ENCODE peak calls at places on chromosomes 13 and 19, in ten cellular contexts. A, D, W, O, Z, U, H, E, V and B are unnamed samples.

GRCh38 chr13:50483416-50483815 is 360.1 kb downstream of the DLEU7 start:
- DNase-seq in E (no peak), U (no peak), O (no peak), H (no peak), D (no peak), Z (no peak), A (no peak), W (no peak), V (no peak), B (no peak)

GRCh38 chr19:32675720-32676185 is at the start of gene RGS9BP:
- DNase-seq in E (peak; percentile 38), V (peak; percentile 63), W (no peak), H (peak; percentile 24), O (peak; percentile 69), D (peak; percentile 93), A (peak; percentile 59), Z (peak; percentile 72), U (peak; percentile 72), B (peak; percentile 70)

GRCh38 chr19:33193864-33194362 is at the start of gene LRP3:
- DNase-seq in E (no peak), O (peak; percentile 39), V (no peak), A (peak; percentile 11), U (no peak), Z (peak; percentile 84), D (peak; percentile 78), H (peak; percentile 18), W (no peak), B (no peak)

GRCh38 chr13:102779426-102780159 is 6.0 kb upstream of the TEX30 start:
- DNase-seq in D (no peak), A (no peak), U (peak; percentile 11), Z (no peak), W (no peak), V (peak; percentile 19), E (peak; percentile 80), H (no peak), O (no peak), B (peak; percentile 95)

GRCh38 chr13:27595055-27595811 is 25.1 kb downstream of the LNX2 start:
- DNase-seq in H (no peak), V (no peak), U (no peak), A (no peak), O (no peak), W (no peak), E (no peak), Z (no peak), D (no peak), B (no peak)

GRCh38 chr19:39832341-39833083 is 1.4 kb downstream of the DYRK1B start:
- DNase-seq in H (no peak), Z (no peak), A (no peak), O (no peak), E (peak; percentile 35), V (no peak), D (no peak), W (no peak), U (peak; percentile 38), B (no peak)

GRCh38 chr13:33123066-33123940 is 107.1 kb downstream of the KL start:
- DNase-seq in O (no peak), D (no peak), E (no peak), Z (peak; percentile 45), V (no peak), W (no peak), H (peak; percentile 93), A (peak; percentile 53), U (no peak), B (peak; percentile 43)

GRCh38 chr19:12840091-12841079 is 2.1 kb downstream of the MAST1 start:
- DNase-seq in D (peak; percentile 85), H (no peak), W (peak; percentile 19), U (no peak), A (peak; percentile 63), Z (peak; percentile 92), O (peak; percentile 67), E (no peak), V (no peak), B (peak; percentile 69)

GRCh38 chr13:100314132-100314910 is 225.4 kb downstream of the PCCA start:
- DNase-seq in A (no peak), O (no peak), V (no peak), W (no peak), D (no peak), Z (no peak), H (no peak), U (no peak), E (no peak), B (no peak)

GRCh38 chr19:45075215-45076028 is 856 bp downstream of the ZNF296 start:
- DNase-seq in D (peak; percentile 96), Z (peak; percentile 19), O (peak; percentile 39), E (no peak), H (peak; percentile 36), U (peak; percentile 19), W (no peak), V (peak; percentile 18), A (no peak), B (peak; percentile 90)

GRCh38 chr13:74573654-74574053 is 439.4 kb upstream of the KLF12 start:
- DNase-seq in O (no peak), U (no peak), Z (peak; percentile 65), E (no peak), V (no peak), H (no peak), D (no peak), W (no peak), A (no peak), B (no peak)

GRCh38 chr19:3464797-3465235 is 15.5 kb downstream of the SMIM24 start:
- DNase-seq in Z (peak; percentile 28), E (no peak), O (no peak), W (no peak), H (no peak), A (no peak), U (no peak), V (no peak), D (peak; percentile 66), B (no peak)

GRCh38 chr13:104586010-104586746 is 1520.0 kb upstream of the SLC10A2 start:
- DNase-seq in D (no peak), W (no peak), V (no peak), O (no peak), A (peak; percentile 87), E (no peak), U (no peak), H (no peak), Z (no peak), B (no peak)

GRCh38 chr13:79946556-79946955 is 394.4 kb downstream of the SPRY2 start:
- DNase-seq in O (no peak), V (no peak), E (no peak), Z (no peak), D (no peak), U (no peak), H (no peak), A (no peak), W (no peak), B (no peak)

GRCh38 chr19:54188224-54188871 is 1.0 kb downstream of the MBOAT7 start:
- DNase-seq in E (peak; percentile 54), O (peak; percentile 32), W (no peak), H (no peak), A (peak; percentile 61), Z (no peak), D (peak; percentile 60), V (peak; percentile 76), U (peak; percentile 44), B (peak; percentile 93)

GRCh38 chr13:40974460-40975407 is 44.4 kb downstream of the ELF1 start:
- DNase-seq in E (peak; percentile 83), H (peak; percentile 36), Z (peak; percentile 65), A (peak; percentile 66), O (no peak), U (no peak), V (no peak), D (no peak), W (no peak), B (peak; percentile 80)

GRCh38 chr13:20340759-20341161 is 108.6 kb upstream of the GJB6 start:
- DNase-seq in Z (no peak), U (no peak), W (no peak), H (no peak), V (no peak), D (peak; percentile 82), A (no peak), E (no peak), O (no peak), B (no peak)

GRCh38 chr13:71149498-71150363 is 717.3 kb downstream of the DACH1 start:
- DNase-seq in O (no peak), Z (no peak), D (no peak), A (no peak), V (no peak), U (no peak), H (peak; percentile 71), E (no peak), W (no peak), B (no peak)

GRCh38 chr19:1027953-1028902 is 1.8 kb downstream of the CNN2 start:
- DNase-seq in W (peak; percentile 70), A (peak; percentile 95), D (peak; percentile 90), E (no peak), U (peak; percentile 41), Z (peak; percentile 86), H (peak; percentile 8), O (no peak), V (peak; percentile 39), B (peak; percentile 58)

GRCh38 chr13:51682691-51683090 is 98.4 kb downstream of the WDFY2 start:
- DNase-seq in O (no peak), D (no peak), V (no peak), Z (no peak), E (no peak), U (no peak), H (no peak), W (no peak), A (peak; percentile 27), B (no peak)